ENCODE peak calls at places on chromosomes 13 and 19, in four cellular contexts. H, T, Z and B are unnamed samples.

GRCh38 chr13:94248454-94249233 is 230.8 kb downstream of the DCT start:
- DNase-seq in H (no peak), T (no peak), Z (no peak), B (no peak)

GRCh38 chr19:29812080-29812880 is 489 bp downstream of the CCNE1 start:
- DNase-seq in H (no peak), T (no peak), Z (no peak), B (no peak)

GRCh38 chr13:103948477-103948876 is 882.3 kb upstream of the SLC10A2 start:
- DNase-seq in H (no peak), T (no peak), Z (no peak), B (no peak)

GRCh38 chr19:1105873-1106840 is 2.4 kb downstream of the GPX4 start:
- DNase-seq in H (peak), T (no peak), Z (no peak), B (no peak)

GRCh38 chr13:24043590-24044350 is 116.8 kb upstream of the SPATA13 start:
- DNase-seq in H (peak), T (no peak), Z (no peak), B (no peak)

GRCh38 chr13:47519626-47520025 is 481.4 kb downstream of the SUCLA2 start:
- DNase-seq in H (peak), T (no peak), Z (no peak), B (no peak)

GRCh38 chr19:53577968-53578367 is 40.0 kb downstream of the ZNF331 start:
- DNase-seq in H (no peak), T (no peak), Z (no peak), B (no peak)

GRCh38 chr19:5038631-5039271 is 69.8 kb downstream of the KDM4B start:
- DNase-seq in H (peak), T (no peak), Z (no peak), B (no peak)

GRCh38 chr19:18502633-18503294 is 19.1 kb downstream of the ELL start:
- DNase-seq in H (no peak), T (no peak), Z (no peak), B (no peak)

GRCh38 chr19:18500820-18501219 is 21.1 kb downstream of the ELL start:
- DNase-seq in H (no peak), T (no peak), Z (no peak), B (no peak)

GRCh38 chr19:18502236-18502632 is 19.6 kb downstream of the ELL start:
- DNase-seq in H (no peak), T (no peak), Z (no peak), B (no peak)

GRCh38 chr19:18501351-18501750 is 20.5 kb downstream of the ELL start:
- DNase-seq in H (no peak), T (no peak), Z (no peak), B (no peak)

GRCh38 chr19:18501832-18502231 is 20.0 kb downstream of the ELL start:
- DNase-seq in H (no peak), T (no peak), Z (no peak), B (no peak)
- H3K4me3 ChIP-seq in H (no peak), T (no peak), Z (no peak), B (no peak)

GRCh38 chr13:110308377-110309158 is 1.5 kb downstream of the COL4A2 start:
- DNase-seq in H (peak), T (no peak), Z (no peak), B (no peak)
- H3K4me3 ChIP-seq in H (peak), T (peak), Z (peak), B (no peak)

GRCh38 chr19:10403137-10404021 is at the start of gene CDC37:
- DNase-seq in H (peak), T (peak), Z (peak), B (peak)
- H3K4me3 ChIP-seq in H (peak), T (peak), Z (peak), B (peak)

GRCh38 chr13:99969934-99970760 is 1.4 kb downstream of the ZIC5 start:
- DNase-seq in H (no peak), T (no peak), Z (no peak), B (peak)

GRCh38 chr13:99971576-99972189 is at the start of gene ZIC5:
- DNase-seq in H (no peak), T (no peak), Z (no peak), B (no peak)

GRCh38 chr13:99972190-99972731 is 694 bp upstream of the ZIC5 start:
- DNase-seq in H (no peak), T (no peak), Z (no peak), B (no peak)

GRCh38 chr13:99969368-99969933 is 2.1 kb downstream of the ZIC5 start:
- DNase-seq in H (no peak), T (no peak), Z (no peak), B (no peak)

GRCh38 chr13:99970761-99971575 is 599 bp downstream of the ZIC5 start:
- DNase-seq in H (no peak), T (no peak), Z (no peak), B (no peak)
- H3K4me3 ChIP-seq in H (no peak), T (no peak), Z (peak), B (no peak)

GRCh38 chr19:15871570-15871969 is 26.3 kb downstream of the CYP4F2 start:
- DNase-seq in H (no peak), T (no peak), Z (no peak), B (no peak)
- H3K4me3 ChIP-seq in H (no peak), T (no peak), Z (no peak), B (no peak)

GRCh38 chr19:12667903-12668302 is 1.3 kb downstream of the WDR83 start:
- DNase-seq in H (no peak), T (no peak), Z (no peak), B (no peak)
- H3K4me3 ChIP-seq in H (peak), T (peak), Z (no peak), B (no peak)

DNA sequence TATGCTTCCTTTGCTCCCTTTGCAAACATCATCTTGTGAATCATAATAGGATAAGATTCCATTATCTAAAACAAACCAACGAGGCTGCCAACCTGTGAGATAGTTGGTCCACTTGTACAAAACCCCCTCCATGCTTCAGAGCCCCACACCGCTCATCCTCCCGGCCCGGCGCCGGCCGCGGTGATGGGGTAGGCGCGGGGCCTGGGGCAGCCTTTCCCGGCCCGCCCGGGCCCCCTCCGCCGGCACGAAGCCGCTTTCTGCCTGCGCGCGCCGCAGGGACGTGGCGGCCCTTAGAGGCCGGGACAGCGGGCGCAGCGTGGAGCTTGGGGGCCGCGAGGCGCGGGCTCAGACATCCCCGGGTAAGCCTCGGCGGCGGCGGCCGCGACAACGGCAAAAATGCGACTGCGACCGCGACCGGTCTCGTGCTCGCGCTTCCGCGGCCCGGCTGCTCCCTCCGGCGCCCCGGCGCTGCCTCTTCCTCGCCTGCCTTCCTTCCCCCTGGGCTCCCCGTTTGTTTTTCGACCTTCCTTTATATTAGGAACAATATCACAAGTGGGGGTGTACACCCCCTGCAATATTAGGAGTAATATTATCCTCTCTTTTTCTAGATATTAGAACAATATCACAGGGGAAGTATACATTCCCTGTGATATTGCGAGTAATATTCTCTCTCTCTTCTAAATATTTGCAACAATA is 54.0 kb upstream of the CEACAM21 start:
- DNase-seq in H (no peak), T (no peak), Z (no peak), B (peak)
- H3K4me3 ChIP-seq in H (no peak), T (peak), Z (peak), B (peak)

DNA sequence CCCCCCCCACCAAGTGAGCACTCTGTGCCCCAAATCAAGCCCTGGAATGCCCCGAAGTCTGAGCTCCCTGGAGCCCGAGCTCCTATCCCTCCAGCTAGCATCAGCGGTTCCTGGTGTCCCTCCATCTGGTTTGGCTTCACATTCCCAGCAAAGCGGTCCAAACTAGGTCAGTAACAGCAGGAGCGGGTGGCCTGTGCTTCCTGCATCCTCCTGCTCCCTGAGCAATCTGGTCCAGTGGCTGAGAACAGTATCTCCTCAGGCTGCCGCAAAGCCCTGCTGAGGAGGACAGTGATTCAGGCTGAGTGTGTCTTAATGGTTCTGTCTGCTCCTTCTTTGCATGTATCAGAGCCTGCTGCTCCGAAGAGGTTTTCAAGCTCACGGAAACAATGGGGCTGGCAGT is 25.9 kb downstream of the RASL11A start:
- DNase-seq in H (no peak), T (no peak), Z (no peak), B (no peak)
- H3K4me3 ChIP-seq in H (no peak), T (no peak), Z (no peak), B (no peak)

GRCh38 chr19:49565261-49565660 is 15.1 kb downstream of the NOSIP start:
- DNase-seq in H (no peak), T (no peak), Z (no peak), B (no peak)
- H3K4me3 ChIP-seq in H (no peak), T (no peak), Z (no peak), B (no peak)

GRCh38 chr19:14577885-14578427 is 4.9 kb upstream of the CLEC17A start:
- DNase-seq in H (no peak), T (no peak), Z (no peak), B (no peak)
- H3K4me3 ChIP-seq in H (no peak), T (no peak), Z (no peak), B (no peak)